ENCODE peak calls at places on chromosomes 1 and 21, in eight cellular contexts. One of them, this sample, is unnamed.

GRCh38 chr1:245512980-245513578 is 358.3 kb downstream of the KIF26B start:
- DNase-seq in mammary epithelial cell: no peak
- DNase-seq in mucosa of descending colon: no peak
- DNase-seq in A549: no peak
- DNase-seq in thoracic aorta: no peak
- DNase-seq in IMR-90: no peak
- DNase-seq in fibroblast of pulmonary artery: peak
- DNase-seq in foreskin fibroblast: no peak
- DNase-seq in this sample: no peak

GRCh38 chr1:53585116-53585515 is 125.9 kb downstream of the DMRTB1 start:
- DNase-seq in mammary epithelial cell: no peak
- DNase-seq in mucosa of descending colon: no peak
- DNase-seq in A549: no peak
- DNase-seq in thoracic aorta: no peak
- DNase-seq in IMR-90: peak
- DNase-seq in fibroblast of pulmonary artery: peak
- DNase-seq in foreskin fibroblast: no peak
- DNase-seq in this sample: peak

GRCh38 chr1:156528231-156528630 is 27.7 kb upstream of the MEF2D start:
- DNase-seq in mammary epithelial cell: no peak
- DNase-seq in mucosa of descending colon: no peak
- DNase-seq in A549: no peak
- DNase-seq in thoracic aorta: no peak
- DNase-seq in IMR-90: no peak
- DNase-seq in fibroblast of pulmonary artery: no peak
- DNase-seq in foreskin fibroblast: no peak
- DNase-seq in this sample: no peak

GRCh38 chr21:36790616-36791015 is 91.7 kb downstream of the SIM2 start:
- DNase-seq in mammary epithelial cell: no peak
- DNase-seq in mucosa of descending colon: no peak
- DNase-seq in A549: no peak
- DNase-seq in thoracic aorta: no peak
- DNase-seq in IMR-90: peak
- DNase-seq in fibroblast of pulmonary artery: no peak
- DNase-seq in foreskin fibroblast: no peak
- DNase-seq in this sample: no peak

GRCh38 chr1:248862695-248863010 is 3.8 kb upstream of the ZNF692 start:
- DNase-seq in mammary epithelial cell: no peak
- DNase-seq in mucosa of descending colon: no peak
- DNase-seq in A549: no peak
- DNase-seq in thoracic aorta: no peak
- DNase-seq in IMR-90: no peak
- DNase-seq in fibroblast of pulmonary artery: no peak
- DNase-seq in foreskin fibroblast: no peak
- DNase-seq in this sample: no peak

GRCh38 chr1:92795166-92795565 is 10.3 kb upstream of the EVI5 start:
- DNase-seq in mammary epithelial cell: no peak
- DNase-seq in mucosa of descending colon: no peak
- DNase-seq in A549: no peak
- DNase-seq in thoracic aorta: no peak
- DNase-seq in IMR-90: peak
- DNase-seq in fibroblast of pulmonary artery: peak
- DNase-seq in foreskin fibroblast: peak
- DNase-seq in this sample: no peak

GRCh38 chr1:6037338-6037762 is 8.3 kb upstream of the KCNAB2 start:
- DNase-seq in mammary epithelial cell: no peak
- DNase-seq in mucosa of descending colon: no peak
- DNase-seq in A549: no peak
- DNase-seq in thoracic aorta: no peak
- DNase-seq in IMR-90: peak
- DNase-seq in fibroblast of pulmonary artery: peak
- DNase-seq in foreskin fibroblast: peak
- DNase-seq in this sample: no peak

GRCh38 chr1:33383489-33383888 is 47.4 kb downstream of the PHC2 start:
- DNase-seq in mammary epithelial cell: no peak
- DNase-seq in mucosa of descending colon: no peak
- DNase-seq in A549: no peak
- DNase-seq in thoracic aorta: no peak
- DNase-seq in IMR-90: no peak
- DNase-seq in fibroblast of pulmonary artery: no peak
- DNase-seq in foreskin fibroblast: no peak
- DNase-seq in this sample: no peak

GRCh38 chr1:76433528-76433927 is 359.0 kb downstream of the ST6GALNAC3 start:
- DNase-seq in mammary epithelial cell: no peak
- DNase-seq in mucosa of descending colon: no peak
- DNase-seq in A549: no peak
- DNase-seq in thoracic aorta: no peak
- DNase-seq in IMR-90: peak
- DNase-seq in fibroblast of pulmonary artery: peak
- DNase-seq in foreskin fibroblast: no peak
- DNase-seq in this sample: no peak

GRCh38 chr1:11579506-11579905 is 74.7 kb downstream of the FBXO2 start:
- DNase-seq in mammary epithelial cell: no peak
- DNase-seq in mucosa of descending colon: no peak
- DNase-seq in A549: no peak
- DNase-seq in thoracic aorta: no peak
- DNase-seq in IMR-90: no peak
- DNase-seq in fibroblast of pulmonary artery: no peak
- DNase-seq in foreskin fibroblast: no peak
- DNase-seq in this sample: no peak

GRCh38 chr1:46405724-46406123 is 11.6 kb downstream of the FAAH start:
- DNase-seq in mammary epithelial cell: no peak
- DNase-seq in mucosa of descending colon: peak
- DNase-seq in A549: no peak
- DNase-seq in thoracic aorta: no peak
- DNase-seq in IMR-90: no peak
- DNase-seq in fibroblast of pulmonary artery: no peak
- DNase-seq in foreskin fibroblast: no peak
- DNase-seq in this sample: no peak

GRCh38 chr1:46407636-46408035 is 13.5 kb downstream of the FAAH start:
- DNase-seq in mammary epithelial cell: no peak
- DNase-seq in mucosa of descending colon: peak
- DNase-seq in A549: no peak
- DNase-seq in thoracic aorta: no peak
- DNase-seq in IMR-90: no peak
- DNase-seq in fibroblast of pulmonary artery: no peak
- DNase-seq in foreskin fibroblast: no peak
- DNase-seq in this sample: no peak

GRCh38 chr1:46405204-46405555 is 11.1 kb downstream of the FAAH start:
- DNase-seq in mammary epithelial cell: no peak
- DNase-seq in mucosa of descending colon: peak
- DNase-seq in A549: no peak
- DNase-seq in thoracic aorta: no peak
- DNase-seq in IMR-90: no peak
- DNase-seq in fibroblast of pulmonary artery: no peak
- DNase-seq in foreskin fibroblast: no peak
- DNase-seq in this sample: no peak

GRCh38 chr1:46408356-46409062 is 14.4 kb downstream of the FAAH start:
- DNase-seq in mammary epithelial cell: no peak
- DNase-seq in mucosa of descending colon: peak
- DNase-seq in A549: no peak
- DNase-seq in thoracic aorta: no peak
- DNase-seq in IMR-90: peak
- DNase-seq in fibroblast of pulmonary artery: no peak
- DNase-seq in foreskin fibroblast: no peak
- DNase-seq in this sample: no peak

GRCh38 chr1:46406881-46407608 is 12.9 kb downstream of the FAAH start:
- DNase-seq in mammary epithelial cell: no peak
- DNase-seq in mucosa of descending colon: peak
- DNase-seq in A549: no peak
- DNase-seq in thoracic aorta: no peak
- DNase-seq in IMR-90: no peak
- DNase-seq in fibroblast of pulmonary artery: no peak
- DNase-seq in foreskin fibroblast: no peak
- DNase-seq in this sample: no peak
- H3K4me3 ChIP-seq in mammary epithelial cell: no peak
- H3K4me3 ChIP-seq in mucosa of descending colon: no peak
- H3K4me3 ChIP-seq in A549: no peak
- H3K4me3 ChIP-seq in thoracic aorta: peak
- H3K4me3 ChIP-seq in IMR-90: no peak
- H3K4me3 ChIP-seq in fibroblast of pulmonary artery: peak
- H3K4me3 ChIP-seq in foreskin fibroblast: no peak
- H3K4me3 ChIP-seq in this sample: peak

DNA sequence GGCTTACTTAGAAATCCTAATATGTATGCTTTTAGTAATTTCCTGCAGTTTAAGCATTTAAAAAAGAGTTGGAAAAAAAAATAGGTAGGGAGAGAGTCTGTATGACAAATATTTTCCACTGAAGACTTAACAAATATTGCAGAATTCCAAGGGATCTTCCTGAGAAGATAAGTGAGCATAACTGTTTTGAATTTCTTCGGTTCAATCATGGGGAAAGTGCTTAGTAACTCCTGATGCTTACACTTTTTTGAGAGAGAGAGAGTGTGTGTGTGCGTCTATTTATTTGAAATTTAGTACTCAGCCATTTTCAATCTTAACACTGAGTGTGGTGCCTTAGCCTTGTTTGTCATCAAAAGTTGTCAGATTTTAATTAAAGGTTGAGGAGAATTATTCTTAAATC is 18.5 kb downstream of the SON start:
- DNase-seq in mammary epithelial cell: no peak
- DNase-seq in mucosa of descending colon: no peak
- DNase-seq in A549: no peak
- DNase-seq in thoracic aorta: no peak
- DNase-seq in IMR-90: no peak
- DNase-seq in fibroblast of pulmonary artery: peak
- DNase-seq in foreskin fibroblast: no peak
- DNase-seq in this sample: no peak
- H3K4me3 ChIP-seq in mammary epithelial cell: no peak
- H3K4me3 ChIP-seq in mucosa of descending colon: no peak
- H3K4me3 ChIP-seq in A549: no peak
- H3K4me3 ChIP-seq in thoracic aorta: no peak
- H3K4me3 ChIP-seq in IMR-90: no peak
- H3K4me3 ChIP-seq in fibroblast of pulmonary artery: no peak
- H3K4me3 ChIP-seq in foreskin fibroblast: no peak
- H3K4me3 ChIP-seq in this sample: no peak

DNA sequence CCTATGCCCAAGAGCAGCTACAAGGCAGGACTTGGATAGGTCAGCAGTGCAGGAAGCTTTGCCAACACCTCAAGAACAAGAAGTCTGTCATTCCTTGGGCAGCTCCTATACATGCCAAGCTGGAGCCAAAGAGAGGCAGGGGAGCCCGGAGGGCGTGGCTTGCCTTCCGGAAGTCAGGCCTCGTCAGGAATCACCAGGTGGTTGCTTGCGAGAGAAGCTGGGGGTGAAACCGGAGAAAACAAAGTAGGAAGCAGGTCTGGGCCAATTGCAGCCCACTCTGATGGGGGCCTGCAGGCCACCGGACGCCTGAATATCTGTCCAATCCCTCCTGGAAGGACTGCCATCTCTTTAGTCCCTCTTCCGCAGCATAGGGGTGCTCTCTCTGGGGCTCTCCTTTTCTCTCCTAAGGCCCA is 794 bp upstream of the FAM76A start:
- DNase-seq in mammary epithelial cell: peak
- DNase-seq in mucosa of descending colon: peak
- DNase-seq in A549: no peak
- DNase-seq in thoracic aorta: no peak
- DNase-seq in IMR-90: no peak
- DNase-seq in fibroblast of pulmonary artery: peak
- DNase-seq in foreskin fibroblast: no peak
- DNase-seq in this sample: peak
- H3K4me3 ChIP-seq in mammary epithelial cell: peak
- H3K4me3 ChIP-seq in mucosa of descending colon: no peak
- H3K4me3 ChIP-seq in A549: peak
- H3K4me3 ChIP-seq in thoracic aorta: peak
- H3K4me3 ChIP-seq in IMR-90: peak
- H3K4me3 ChIP-seq in fibroblast of pulmonary artery: peak
- H3K4me3 ChIP-seq in foreskin fibroblast: peak
- H3K4me3 ChIP-seq in this sample: peak

DNA sequence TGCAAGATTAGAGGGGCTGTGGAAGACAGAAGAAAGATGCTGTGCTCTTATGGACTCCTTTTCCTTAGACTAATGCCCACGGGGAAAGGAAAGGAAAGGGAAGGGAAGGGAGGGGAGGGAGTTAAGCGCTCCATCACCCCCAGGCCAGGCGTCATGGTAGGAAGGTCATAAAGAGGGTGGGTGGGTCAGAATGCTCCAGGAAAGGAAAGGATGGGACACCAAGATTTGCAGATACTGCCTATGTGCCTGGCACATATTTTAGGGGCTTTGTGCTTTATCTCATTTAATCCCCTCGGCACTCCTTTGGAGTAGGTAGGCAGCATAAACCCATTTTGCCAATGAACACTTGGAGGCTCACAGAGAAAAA is 41.4 kb downstream of the MAB21L3 start:
- DNase-seq in mammary epithelial cell: no peak
- DNase-seq in mucosa of descending colon: no peak
- DNase-seq in A549: no peak
- DNase-seq in thoracic aorta: no peak
- DNase-seq in IMR-90: no peak
- DNase-seq in fibroblast of pulmonary artery: no peak
- DNase-seq in foreskin fibroblast: no peak
- DNase-seq in this sample: no peak
- H3K4me3 ChIP-seq in mammary epithelial cell: peak
- H3K4me3 ChIP-seq in mucosa of descending colon: no peak
- H3K4me3 ChIP-seq in A549: peak
- H3K4me3 ChIP-seq in thoracic aorta: peak
- H3K4me3 ChIP-seq in IMR-90: peak
- H3K4me3 ChIP-seq in fibroblast of pulmonary artery: peak
- H3K4me3 ChIP-seq in foreskin fibroblast: peak
- H3K4me3 ChIP-seq in this sample: peak

GRCh38 chr1:99648107-99648506 is 2.2 kb downstream of the PALMD start:
- DNase-seq in mammary epithelial cell: peak
- DNase-seq in mucosa of descending colon: no peak
- DNase-seq in A549: peak
- DNase-seq in thoracic aorta: no peak
- DNase-seq in IMR-90: no peak
- DNase-seq in fibroblast of pulmonary artery: peak
- DNase-seq in foreskin fibroblast: no peak
- DNase-seq in this sample: no peak
- H3K4me3 ChIP-seq in mammary epithelial cell: peak
- H3K4me3 ChIP-seq in mucosa of descending colon: no peak
- H3K4me3 ChIP-seq in A549: no peak
- H3K4me3 ChIP-seq in thoracic aorta: peak
- H3K4me3 ChIP-seq in IMR-90: no peak
- H3K4me3 ChIP-seq in fibroblast of pulmonary artery: peak
- H3K4me3 ChIP-seq in foreskin fibroblast: no peak
- H3K4me3 ChIP-seq in this sample: no peak